ENCODE peak calls at places on chromosomes 6 and 20, in eight cellular contexts. One of them, this sample, is unnamed.

GRCh38 chr6:113512581-113512980 is 344.6 kb upstream of the MARCKS start:
- DNase-seq in activated CD8-positive, alpha-beta T cell treated with anti-CD3 and anti-CD28 coated beads for 36 hours: no peak
- DNase-seq in MCF 10A: no peak
- DNase-seq in psoas muscle: no peak
- DNase-seq in transverse colon: no peak
- DNase-seq in neural progenitor cell: no peak
- DNase-seq in B cell: no peak
- DNase-seq in HCT116: no peak
- DNase-seq in this sample: no peak

GRCh38 chr6:85752602-85753001 is 109.9 kb upstream of the SYNCRIP start:
- DNase-seq in B cell: no peak
- DNase-seq in MCF 10A: no peak
- DNase-seq in psoas muscle: no peak
- DNase-seq in transverse colon: no peak
- DNase-seq in neural progenitor cell: no peak
- DNase-seq in HCT116: no peak
- DNase-seq in activated CD8-positive, alpha-beta T cell treated with anti-CD3 and anti-CD28 coated beads for 36 hours: no peak
- DNase-seq in this sample: no peak

GRCh38 chr6:57221191-57221935 is 744 bp downstream of the RAB23 start:
- DNase-seq in neural progenitor cell: peak; percentile 85
- DNase-seq in activated CD8-positive, alpha-beta T cell treated with anti-CD3 and anti-CD28 coated beads for 36 hours: peak; percentile 41
- DNase-seq in MCF 10A: peak; percentile 60
- DNase-seq in HCT116: peak; percentile 54
- DNase-seq in B cell: no peak
- DNase-seq in transverse colon: peak; percentile 62
- DNase-seq in psoas muscle: peak; percentile 82
- DNase-seq in this sample: peak; percentile 72

GRCh38 chr6:36381502-36382389 is 5.7 kb downstream of the ETV7 start:
- DNase-seq in transverse colon: no peak
- DNase-seq in HCT116: no peak
- DNase-seq in MCF 10A: no peak
- DNase-seq in psoas muscle: no peak
- DNase-seq in activated CD8-positive, alpha-beta T cell treated with anti-CD3 and anti-CD28 coated beads for 36 hours: no peak
- DNase-seq in B cell: no peak
- DNase-seq in neural progenitor cell: no peak
- DNase-seq in this sample: peak; percentile 43

GRCh38 chr6:40444307-40444706 is 142.9 kb downstream of the LRFN2 start:
- DNase-seq in psoas muscle: no peak
- DNase-seq in activated CD8-positive, alpha-beta T cell treated with anti-CD3 and anti-CD28 coated beads for 36 hours: no peak
- DNase-seq in neural progenitor cell: no peak
- DNase-seq in MCF 10A: no peak
- DNase-seq in HCT116: no peak
- DNase-seq in transverse colon: no peak
- DNase-seq in B cell: no peak
- DNase-seq in this sample: no peak

GRCh38 chr20:34574861-34575260 is 16.3 kb downstream of the MAP1LC3A start:
- DNase-seq in B cell: no peak
- DNase-seq in psoas muscle: no peak
- DNase-seq in HCT116: no peak
- DNase-seq in transverse colon: no peak
- DNase-seq in neural progenitor cell: no peak
- DNase-seq in MCF 10A: no peak
- DNase-seq in activated CD8-positive, alpha-beta T cell treated with anti-CD3 and anti-CD28 coated beads for 36 hours: no peak
- DNase-seq in this sample: no peak

GRCh38 chr6:158313989-158314388 is 1.7 kb downstream of the TULP4 start:
- DNase-seq in psoas muscle: no peak
- DNase-seq in HCT116: no peak
- DNase-seq in transverse colon: no peak
- DNase-seq in B cell: peak; percentile 19
- DNase-seq in MCF 10A: no peak
- DNase-seq in neural progenitor cell: no peak
- DNase-seq in activated CD8-positive, alpha-beta T cell treated with anti-CD3 and anti-CD28 coated beads for 36 hours: peak; percentile 13
- DNase-seq in this sample: no peak

GRCh38 chr20:4973330-4974097 is 27.8 kb downstream of the SLC23A2 start:
- DNase-seq in neural progenitor cell: no peak
- DNase-seq in transverse colon: peak; percentile 51
- DNase-seq in MCF 10A: no peak
- DNase-seq in activated CD8-positive, alpha-beta T cell treated with anti-CD3 and anti-CD28 coated beads for 36 hours: peak; percentile 77
- DNase-seq in HCT116: no peak
- DNase-seq in psoas muscle: peak; percentile 51
- DNase-seq in B cell: no peak
- DNase-seq in this sample: peak; percentile 70

GRCh38 chr6:153131037-153131981 is at the start of gene RGS17:
- DNase-seq in MCF 10A: peak; percentile 67
- DNase-seq in psoas muscle: peak; percentile 61
- DNase-seq in neural progenitor cell: peak; percentile 94
- DNase-seq in transverse colon: peak; percentile 16
- DNase-seq in HCT116: no peak
- DNase-seq in activated CD8-positive, alpha-beta T cell treated with anti-CD3 and anti-CD28 coated beads for 36 hours: peak; percentile 25
- DNase-seq in B cell: peak; percentile 70
- DNase-seq in this sample: peak; percentile 76

GRCh38 chr6:21444861-21445260 is 148.7 kb upstream of the SOX4 start:
- DNase-seq in B cell: no peak
- DNase-seq in psoas muscle: no peak
- DNase-seq in MCF 10A: no peak
- DNase-seq in neural progenitor cell: no peak
- DNase-seq in HCT116: no peak
- DNase-seq in activated CD8-positive, alpha-beta T cell treated with anti-CD3 and anti-CD28 coated beads for 36 hours: no peak
- DNase-seq in transverse colon: no peak
- DNase-seq in this sample: no peak

GRCh38 chr6:137434640-137435039 is 59.6 kb downstream of the OLIG3 start:
- DNase-seq in MCF 10A: no peak
- DNase-seq in activated CD8-positive, alpha-beta T cell treated with anti-CD3 and anti-CD28 coated beads for 36 hours: no peak
- DNase-seq in HCT116: no peak
- DNase-seq in B cell: no peak
- DNase-seq in psoas muscle: no peak
- DNase-seq in neural progenitor cell: no peak
- DNase-seq in transverse colon: no peak
- DNase-seq in this sample: no peak

GRCh38 chr6:80535914-80536565 is 429.6 kb downstream of the BCKDHB start:
- DNase-seq in B cell: no peak
- DNase-seq in activated CD8-positive, alpha-beta T cell treated with anti-CD3 and anti-CD28 coated beads for 36 hours: no peak
- DNase-seq in neural progenitor cell: no peak
- DNase-seq in HCT116: no peak
- DNase-seq in psoas muscle: no peak
- DNase-seq in transverse colon: no peak
- DNase-seq in MCF 10A: peak; percentile 84
- DNase-seq in this sample: no peak

GRCh38 chr6:38806271-38806670 is 91.2 kb downstream of the DNAH8 start:
- DNase-seq in psoas muscle: no peak
- DNase-seq in MCF 10A: no peak
- DNase-seq in neural progenitor cell: peak; percentile 25
- DNase-seq in B cell: no peak
- DNase-seq in transverse colon: no peak
- DNase-seq in activated CD8-positive, alpha-beta T cell treated with anti-CD3 and anti-CD28 coated beads for 36 hours: no peak
- DNase-seq in HCT116: no peak
- DNase-seq in this sample: no peak
- TF ChIP-seq CTCF in psoas muscle: no peak
- TF ChIP-seq CTCF in MCF 10A: no peak
- TF ChIP-seq CTCF in neural progenitor cell: peak; percentile 29
- TF ChIP-seq CTCF in B cell: no peak
- TF ChIP-seq CTCF in transverse colon: no peak
- TF ChIP-seq CTCF in activated CD8-positive, alpha-beta T cell treated with anti-CD3 and anti-CD28 coated beads for 36 hours: no peak
- TF ChIP-seq CTCF in HCT116: no peak
- TF ChIP-seq CTCF in this sample: no peak

GRCh38 chr20:25310268-25310920 is 62.5 kb downstream of the PYGB start:
- DNase-seq in neural progenitor cell: peak; percentile 30
- DNase-seq in MCF 10A: peak; percentile 91
- DNase-seq in transverse colon: peak; percentile 81
- DNase-seq in HCT116: peak; percentile 73
- DNase-seq in B cell: no peak
- DNase-seq in activated CD8-positive, alpha-beta T cell treated with anti-CD3 and anti-CD28 coated beads for 36 hours: peak; percentile 77
- DNase-seq in psoas muscle: no peak
- DNase-seq in this sample: peak; percentile 83
- TF ChIP-seq CTCF in neural progenitor cell: peak; percentile 24
- TF ChIP-seq CTCF in MCF 10A: peak; percentile 30
- TF ChIP-seq CTCF in transverse colon: peak; percentile 59
- TF ChIP-seq CTCF in HCT116: peak; percentile 50
- TF ChIP-seq CTCF in B cell: no peak
- TF ChIP-seq CTCF in activated CD8-positive, alpha-beta T cell treated with anti-CD3 and anti-CD28 coated beads for 36 hours: peak; percentile 54
- TF ChIP-seq CTCF in psoas muscle: peak; percentile 20
- TF ChIP-seq CTCF in this sample: peak; percentile 84

DNA sequence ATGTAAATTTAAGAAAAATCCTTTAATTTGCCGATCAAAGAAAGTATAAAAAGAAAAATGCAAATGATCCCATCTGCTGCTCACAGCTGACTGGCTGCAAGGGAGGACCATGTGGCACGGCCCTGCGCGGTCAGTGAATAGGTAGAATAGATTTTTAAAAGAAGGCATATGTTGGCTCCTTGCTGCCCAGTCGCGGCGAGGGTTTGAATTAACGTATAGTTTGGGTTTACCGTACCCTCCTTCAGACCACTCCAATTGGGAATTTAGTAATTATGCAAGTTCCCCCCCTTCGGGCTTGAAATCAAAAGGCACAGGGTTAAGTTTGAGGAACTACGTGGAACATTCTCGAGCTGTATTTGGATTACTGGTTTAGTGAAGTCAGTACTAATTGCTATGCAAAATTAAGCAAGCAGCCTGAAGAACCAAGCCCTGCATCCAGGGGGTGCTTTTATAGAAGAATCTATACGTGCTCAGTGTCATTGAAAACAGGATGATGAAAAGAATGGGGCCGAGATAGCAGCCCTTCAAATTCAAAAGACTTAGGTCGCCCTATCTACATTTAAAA is 1.1 kb upstream of the BEND3 start:
- DNase-seq in neural progenitor cell: peak; percentile 67
- DNase-seq in psoas muscle: no peak
- DNase-seq in HCT116: no peak
- DNase-seq in transverse colon: peak; percentile 63
- DNase-seq in MCF 10A: no peak
- DNase-seq in B cell: peak; percentile 58
- DNase-seq in activated CD8-positive, alpha-beta T cell treated with anti-CD3 and anti-CD28 coated beads for 36 hours: peak; percentile 62
- DNase-seq in this sample: no peak
- TF ChIP-seq CTCF in neural progenitor cell: no peak
- TF ChIP-seq CTCF in psoas muscle: peak; percentile 6
- TF ChIP-seq CTCF in HCT116: no peak
- TF ChIP-seq CTCF in transverse colon: no peak
- TF ChIP-seq CTCF in MCF 10A: no peak
- TF ChIP-seq CTCF in B cell: peak; percentile 46
- TF ChIP-seq CTCF in activated CD8-positive, alpha-beta T cell treated with anti-CD3 and anti-CD28 coated beads for 36 hours: no peak
- TF ChIP-seq CTCF in this sample: no peak

GRCh38 chr20:51508158-51508557 is 34.4 kb downstream of the NFATC2 start:
- DNase-seq in transverse colon: no peak
- DNase-seq in neural progenitor cell: no peak
- DNase-seq in HCT116: no peak
- DNase-seq in activated CD8-positive, alpha-beta T cell treated with anti-CD3 and anti-CD28 coated beads for 36 hours: no peak
- DNase-seq in B cell: no peak
- DNase-seq in psoas muscle: no peak
- DNase-seq in MCF 10A: no peak
- DNase-seq in this sample: no peak

GRCh38 chr20:51507357-51508036 is 35.0 kb downstream of the NFATC2 start:
- DNase-seq in B cell: no peak
- DNase-seq in HCT116: no peak
- DNase-seq in MCF 10A: no peak
- DNase-seq in psoas muscle: no peak
- DNase-seq in neural progenitor cell: no peak
- DNase-seq in activated CD8-positive, alpha-beta T cell treated with anti-CD3 and anti-CD28 coated beads for 36 hours: no peak
- DNase-seq in transverse colon: no peak
- DNase-seq in this sample: no peak

GRCh38 chr20:51503376-51503775 is 39.1 kb downstream of the NFATC2 start:
- DNase-seq in transverse colon: no peak
- DNase-seq in neural progenitor cell: no peak
- DNase-seq in activated CD8-positive, alpha-beta T cell treated with anti-CD3 and anti-CD28 coated beads for 36 hours: no peak
- DNase-seq in HCT116: no peak
- DNase-seq in psoas muscle: no peak
- DNase-seq in B cell: no peak
- DNase-seq in MCF 10A: no peak
- DNase-seq in this sample: no peak

GRCh38 chr20:51506527-51507356 is 35.8 kb downstream of the NFATC2 start:
- DNase-seq in MCF 10A: no peak
- DNase-seq in B cell: no peak
- DNase-seq in activated CD8-positive, alpha-beta T cell treated with anti-CD3 and anti-CD28 coated beads for 36 hours: no peak
- DNase-seq in transverse colon: no peak
- DNase-seq in neural progenitor cell: no peak
- DNase-seq in psoas muscle: no peak
- DNase-seq in HCT116: no peak
- DNase-seq in this sample: no peak

GRCh38 chr20:51505566-51505965 is 37.0 kb downstream of the NFATC2 start:
- DNase-seq in neural progenitor cell: no peak
- DNase-seq in MCF 10A: no peak
- DNase-seq in psoas muscle: no peak
- DNase-seq in B cell: no peak
- DNase-seq in HCT116: no peak
- DNase-seq in activated CD8-positive, alpha-beta T cell treated with anti-CD3 and anti-CD28 coated beads for 36 hours: no peak
- DNase-seq in transverse colon: no peak
- DNase-seq in this sample: no peak
- TF ChIP-seq CTCF in neural progenitor cell: no peak
- TF ChIP-seq CTCF in MCF 10A: no peak
- TF ChIP-seq CTCF in psoas muscle: no peak
- TF ChIP-seq CTCF in B cell: no peak
- TF ChIP-seq CTCF in HCT116: no peak
- TF ChIP-seq CTCF in activated CD8-positive, alpha-beta T cell treated with anti-CD3 and anti-CD28 coated beads for 36 hours: no peak
- TF ChIP-seq CTCF in transverse colon: no peak
- TF ChIP-seq CTCF in this sample: no peak